ENCODE peak calls at places on chromosomes 12 and 14, in seven cellular contexts. V is MM.1S, P is esophagus squamous epithelium, M is mesendoderm, B is mucosa of descending colon, O is transverse colon, Q is stomach. C is an unnamed sample.

GRCh38 chr14:38252066-38252710 is 3.7 kb downstream of the CLEC14A start:
- DNase-seq in B (no peak), V (no peak), M (no peak), Q (no peak), O (no peak), P (no peak), C (no peak)

GRCh38 chr14:95137804-95138167 is 19.5 kb downstream of the DICER1 start:
- DNase-seq in M (peak; percentile 22), O (peak; percentile 33), B (no peak), Q (peak; percentile 36), V (no peak), P (no peak), C (no peak)

GRCh38 chr12:108691995-108692808 is 39.1 kb downstream of the CORO1C start:
- DNase-seq in V (peak; percentile 80), P (no peak), B (peak; percentile 52), O (peak; percentile 27), M (peak; percentile 50), Q (no peak), C (no peak)

GRCh38 chr14:104749111-104749649 is 3.8 kb upstream of the SIVA1 start:
- DNase-seq in Q (no peak), O (peak; percentile 68), P (no peak), V (no peak), M (peak; percentile 49), B (peak; percentile 68), C (no peak)

GRCh38 chr12:15540469-15540872 is 218.2 kb downstream of the PTPRO start:
- DNase-seq in B (no peak), Q (no peak), M (no peak), V (no peak), O (no peak), P (no peak), C (no peak)

GRCh38 chr12:15996254-15996653 is 85.1 kb downstream of the DERA start:
- DNase-seq in Q (no peak), O (peak; percentile 38), P (no peak), B (no peak), M (peak; percentile 77), V (no peak), C (no peak)

GRCh38 chr12:57738661-57739237 is at the start of gene AGAP2:
- DNase-seq in O (no peak), V (no peak), P (no peak), B (no peak), M (peak; percentile 78), Q (no peak), C (no peak)

GRCh38 chr14:104869669-104870367 is 4.8 kb downstream of the CEP170B start:
- DNase-seq in V (no peak), M (no peak), Q (no peak), P (no peak), B (no peak), O (no peak), C (no peak)

GRCh38 chr12:104809251-104809650 is 148.8 kb downstream of the SLC41A2 start:
- DNase-seq in P (no peak), M (no peak), Q (no peak), O (no peak), V (no peak), B (no peak), C (no peak)

GRCh38 chr12:127987199-127987901 is 279.6 kb upstream of the TMEM132C start:
- DNase-seq in P (no peak), B (no peak), M (no peak), Q (no peak), O (no peak), V (no peak), C (no peak)

GRCh38 chr12:123261196-123261595 is 10.5 kb downstream of the CDK2AP1 start:
- DNase-seq in Q (no peak), O (no peak), B (no peak), P (no peak), M (no peak), V (no peak), C (no peak)

GRCh38 chr12:120366341-120366705 is 2.6 kb downstream of the MSI1 start:
- DNase-seq in O (no peak), Q (no peak), B (no peak), P (no peak), M (no peak), V (no peak), C (no peak)

GRCh38 chr14:52182853-52183252 is 84.6 kb upstream of the PTGDR start:
- DNase-seq in O (no peak), V (no peak), Q (no peak), M (no peak), P (no peak), B (no peak), C (no peak)

GRCh38 chr12:89354630-89354931 is 2.3 kb upstream of the DUSP6 start:
- DNase-seq in P (no peak), Q (no peak), M (peak; percentile 79), B (no peak), O (no peak), V (peak; percentile 51), C (no peak)

GRCh38 chr14:79663453-79663852 is 547.9 kb downstream of the DIO2 start:
- DNase-seq in M (no peak), O (no peak), V (no peak), Q (no peak), B (no peak), P (no peak), C (no peak)

GRCh38 chr12:26226629-26227375 is 31.4 kb downstream of the SSPN start:
- DNase-seq in P (no peak), B (peak; percentile 67), V (no peak), M (peak; percentile 57), O (peak; percentile 40), Q (peak; percentile 30), C (no peak)

GRCh38 chr12:109580272-109580671 is 6.7 kb downstream of the MVK start:
- DNase-seq in Q (no peak), M (no peak), B (no peak), P (no peak), O (no peak), V (no peak), C (no peak)

GRCh38 chr14:96631030-96631429 is 128.8 kb downstream of the PAPOLA start:
- DNase-seq in B (no peak), M (no peak), O (peak; percentile 5), Q (peak; percentile 3), V (no peak), P (no peak), C (no peak)

GRCh38 chr12:130254476-130255276 is 83.0 kb upstream of the PIWIL1 start:
- DNase-seq in O (no peak), P (no peak), Q (no peak), M (no peak), V (no peak), B (no peak), C (no peak)

GRCh38 chr14:75484711-75485429 is 37.4 kb upstream of the BATF start:
- DNase-seq in P (no peak), O (no peak), Q (no peak), V (no peak), B (no peak), M (no peak), C (no peak)

GRCh38 chr12:24608637-24609285 is 340.1 kb downstream of the BCAT1 start:
- DNase-seq in V (no peak), O (no peak), M (peak; percentile 72), P (no peak), B (no peak), Q (no peak), C (no peak)

GRCh38 chr12:15772405-15773018 is 16.7 kb downstream of the EPS8 start:
- DNase-seq in M (peak; percentile 56), B (no peak), V (no peak), Q (no peak), P (no peak), O (no peak), C (no peak)

GRCh38 chr12:59652098-59652497 is 56.3 kb downstream of the SLC16A7 start:
- DNase-seq in V (no peak), P (no peak), M (no peak), Q (no peak), B (no peak), O (no peak), C (no peak)

DNA sequence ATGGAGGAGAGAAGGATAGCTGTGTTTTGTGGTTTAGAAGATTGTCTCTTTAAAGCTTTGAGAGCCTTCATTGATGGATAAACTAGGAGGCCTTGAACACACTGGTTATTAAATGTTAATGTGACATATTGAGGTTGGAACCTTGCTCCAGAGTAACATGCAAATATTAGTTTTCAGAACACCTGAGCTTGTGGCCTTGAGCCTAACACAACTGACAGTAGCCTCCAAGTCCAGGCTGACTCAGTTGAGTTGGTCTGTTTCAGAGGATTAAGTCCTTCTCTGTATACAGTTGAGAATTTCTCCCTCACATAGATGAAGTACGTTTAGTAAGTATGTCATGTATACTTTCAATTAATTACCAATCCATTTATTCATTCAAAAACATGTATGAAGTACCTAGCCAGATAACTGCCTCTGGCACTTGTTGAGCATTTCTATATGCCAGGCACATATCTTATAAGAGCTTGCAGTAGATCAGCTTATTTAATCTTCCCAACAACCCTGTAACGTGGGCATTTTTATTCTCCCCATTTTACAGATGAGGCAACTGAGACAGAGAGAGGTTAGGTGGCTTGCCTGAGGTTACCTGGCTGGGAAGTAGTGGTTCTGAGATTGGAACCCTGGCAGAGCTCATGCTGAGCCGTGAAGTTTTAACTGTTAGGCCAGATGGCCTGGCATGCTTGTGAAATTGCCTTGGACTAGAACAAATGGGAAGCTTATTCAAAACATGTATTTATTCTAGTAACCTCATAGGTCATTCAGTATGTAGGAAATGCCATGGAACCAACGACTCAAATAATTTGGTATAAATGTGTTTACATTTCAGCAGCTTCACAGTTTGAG is 63.6 kb downstream of the ELK3 start:
- DNase-seq in Q (no peak), B (no peak), V (no peak), P (no peak), O (no peak), M (no peak), C (no peak)
- H3K4me1 ChIP-seq in Q (peaks cover 44% of the 10 kb centered on the region), B (peaks cover 2% of the 10 kb centered on the region), V (no peaks in the 10 kb centered on the region), P (no peaks in the 10 kb centered on the region), O (no peaks in the 10 kb centered on the region), M (no peaks in the 10 kb centered on the region), C (peaks cover 8% of the 10 kb centered on the region)

DNA sequence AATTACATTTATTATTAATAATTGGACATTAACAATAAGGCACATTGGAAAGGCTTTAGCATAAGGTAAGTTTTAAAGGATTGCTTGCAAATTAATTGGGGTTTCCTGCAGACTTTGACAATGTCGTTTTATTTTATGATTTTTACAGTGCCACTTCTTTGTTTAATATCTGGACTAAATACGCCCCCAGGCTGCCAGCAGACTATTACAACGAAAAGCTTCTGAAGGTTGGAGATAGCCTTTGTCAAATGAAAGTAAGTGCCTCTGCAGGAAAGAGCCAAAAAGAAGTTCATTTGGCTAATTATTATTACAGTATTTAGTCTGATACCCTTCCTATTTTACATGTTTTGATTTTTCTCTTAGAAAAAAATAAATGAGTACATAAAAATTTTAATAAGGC is 11.3 kb downstream of the CFAP54 start:
- DNase-seq in B (no peak), O (no peak), Q (no peak), M (no peak), P (no peak), V (peak; percentile 64), C (no peak)
- H3K4me3 ChIP-seq in B (no peak overlapping the region), O (no peak overlapping the region), Q (no peak overlapping the region), M (no peak overlapping the region), P (no peak overlapping the region), V (no peak overlapping the region), C (no peak overlapping the region)

GRCh38 chr12:46237381-46238045 is 31.3 kb downstream of the SLC38A1 start:
- DNase-seq in O (no peak), Q (no peak), P (no peak), V (no peak), M (no peak), B (no peak), C (no peak)
- H3K36me3 ChIP-seq in O (peaks cover 5% of the 10 kb centered on the region), Q (peaks cover 9% of the 10 kb centered on the region), P (peaks cover 33% of the 10 kb centered on the region), V (peaks cover 3% of the 10 kb centered on the region), M (peaks cover 5% of the 10 kb centered on the region), B (no peaks in the 10 kb centered on the region), C (peaks cover 2% of the 10 kb centered on the region)

DNA sequence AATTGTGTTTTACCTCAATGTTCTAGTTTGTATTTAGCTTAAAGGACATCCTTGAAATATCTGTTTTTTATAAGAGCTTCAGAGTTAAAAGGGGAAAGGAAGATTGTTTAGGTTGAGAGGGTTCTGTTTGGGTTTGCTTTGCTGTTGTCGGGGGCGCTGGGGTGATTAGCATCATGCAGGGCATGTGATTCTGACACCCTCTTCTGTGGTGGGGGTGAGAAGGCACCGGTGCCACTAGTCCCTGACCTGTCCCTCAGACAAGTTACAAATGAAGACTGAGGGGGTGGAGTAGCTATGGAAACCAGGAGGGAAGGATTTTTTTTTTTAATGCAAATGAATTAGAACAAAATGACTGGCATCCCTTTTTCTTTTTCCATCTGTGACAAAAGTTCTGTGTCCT is 291.3 kb downstream of the RPAP3 start:
- DNase-seq in V (no peak), M (peak; percentile 30), B (no peak), Q (no peak), O (no peak), P (no peak), C (no peak)
- H3K4me1 ChIP-seq in V (no peaks in the 10 kb centered on the region), M (no peaks in the 10 kb centered on the region), B (no peaks in the 10 kb centered on the region), Q (no peaks in the 10 kb centered on the region), O (no peaks in the 10 kb centered on the region), P (no peaks in the 10 kb centered on the region), C (no peaks in the 10 kb centered on the region)